ENCODE peak calls at places on chromosomes 11 and 22, in nine cellular contexts. L, K, H, G, U, O, F, A and T are unnamed samples.

GRCh38 chr22:40238425-40239344 is 61.0 kb downstream of the TNRC6B start:
- DNase-seq in U (peak), L (no peak), G (no peak), O (no peak), F (no peak), A (no peak), H (peak), K (no peak), T (peak)

GRCh38 chr22:37330200-37331033 is 48.1 kb downstream of the CYTH4 start:
- DNase-seq in H (peak), L (peak), F (no peak), K (no peak), A (peak), G (no peak), U (no peak), O (no peak), T (no peak)

GRCh38 chr11:6438979-6439571 is 1.7 kb downstream of the HPX start:
- DNase-seq in K (no peak), F (no peak), L (peak), G (no peak), A (peak), O (peak), U (peak), H (peak), T (peak)

GRCh38 chr22:50473088-50473487 is 1.7 kb downstream of the SBF1 start:
- DNase-seq in K (peak), L (peak), U (no peak), G (no peak), O (no peak), F (no peak), A (no peak), H (no peak), T (no peak)

GRCh38 chr11:114196994-114197702 is 99.1 kb upstream of the NNMT start:
- DNase-seq in A (no peak), L (no peak), F (no peak), G (no peak), H (no peak), O (no peak), U (no peak), K (no peak), T (no peak)

GRCh38 chr22:50261615-50262459 is at the start of gene MAPK12:
- DNase-seq in F (no peak), A (no peak), U (no peak), L (peak), G (no peak), O (no peak), H (no peak), K (no peak), T (peak)

GRCh38 chr11:85826096-85826855 is 15.3 kb upstream of the SYTL2 start:
- DNase-seq in L (peak), G (no peak), U (no peak), F (no peak), H (peak), A (no peak), O (no peak), K (no peak), T (peak)

GRCh38 chr11:7571640-7572000 is 57.8 kb downstream of the PPFIBP2 start:
- DNase-seq in K (no peak), A (peak), F (peak), G (peak), L (peak), U (peak), O (peak), H (peak), T (peak)

GRCh38 chr11:115580927-115581680 is 76.9 kb upstream of the CADM1 start:
- DNase-seq in H (no peak), A (peak), K (no peak), F (peak), O (peak), U (no peak), L (peak), G (peak), T (peak)

GRCh38 chr11:66328307-66329144 is 7.7 kb downstream of the RIN1 start:
- DNase-seq in H (peak), K (peak), G (no peak), L (peak), A (peak), U (peak), F (peak), O (peak), T (peak)

GRCh38 chr11:117328414-117329010 is 858 bp downstream of the CEP164 start:
- DNase-seq in G (peak), F (no peak), K (no peak), A (no peak), U (peak), H (peak), O (no peak), L (peak), T (peak)

GRCh38 chr22:24200616-24201212 is 19.4 kb downstream of the SUSD2 start:
- DNase-seq in K (no peak), L (no peak), U (peak), O (no peak), A (no peak), H (peak), F (no peak), G (no peak), T (peak)

GRCh38 chr11:59223177-59223576 is 10.4 kb upstream of the MPEG1 start:
- DNase-seq in O (no peak), H (no peak), A (no peak), K (no peak), G (no peak), L (no peak), F (no peak), U (no peak), T (no peak)

GRCh38 chr11:45917286-45917622 is 423 bp downstream of the PEX16 start:
- DNase-seq in L (no peak), O (no peak), U (no peak), A (no peak), F (no peak), G (no peak), K (no peak), H (no peak), T (peak)

GRCh38 chr11:43706631-43707030 is 26.1 kb downstream of the HSD17B12 start:
- DNase-seq in F (no peak), H (no peak), G (no peak), U (no peak), K (no peak), O (no peak), L (no peak), A (no peak), T (no peak)

GRCh38 chr11:129374993-129375721 is 491 bp upstream of the BARX2 start:
- DNase-seq in G (no peak), F (no peak), K (no peak), H (no peak), U (no peak), A (peak), O (peak), L (peak), T (no peak)

GRCh38 chr11:10674991-10675440 is 18.5 kb downstream of the IRAG1 start:
- DNase-seq in K (no peak), H (no peak), A (no peak), U (no peak), O (no peak), G (no peak), F (peak), L (no peak), T (no peak)

GRCh38 chr11:9057032-9057431 is 34.4 kb downstream of the SCUBE2 start:
- DNase-seq in K (no peak), L (no peak), O (peak), A (no peak), H (no peak), U (no peak), F (no peak), G (no peak), T (peak)

GRCh38 chr22:39819429-39819828 is 74.1 kb downstream of the ENTHD1 start:
- DNase-seq in L (no peak), U (no peak), F (no peak), H (no peak), A (no peak), G (no peak), K (no peak), O (no peak), T (no peak)

GRCh38 chr11:113045146-113045545 is 83.9 kb downstream of the NCAM1 start:
- DNase-seq in K (no peak), U (no peak), O (no peak), G (no peak), A (no peak), L (no peak), H (no peak), F (no peak), T (no peak)

GRCh38 chr11:6357222-6357621 is 33.1 kb upstream of the SMPD1 start:
- DNase-seq in G (no peak), U (peak), L (no peak), K (no peak), A (no peak), F (no peak), O (no peak), H (peak), T (peak)

GRCh38 chr22:27668828-27669797 is 132.4 kb downstream of the MN1 start:
- DNase-seq in F (no peak), U (peak), A (no peak), O (no peak), H (no peak), G (no peak), L (no peak), K (no peak), T (no peak)

GRCh38 chr11:975824-976223 is 50.2 kb downstream of the AP2A2 start:
- DNase-seq in H (no peak), L (peak), U (peak), F (no peak), K (no peak), A (no peak), G (no peak), O (no peak), T (no peak)

GRCh38 chr11:2886936-2887335 is 1.4 kb upstream of the CDKN1C start:
- DNase-seq in G (no peak), A (no peak), K (no peak), L (no peak), F (no peak), H (no peak), O (no peak), U (no peak), T (no peak)